ENCODE peak calls at places on chromosomes 7 and 10, in eight cellular contexts. One of them, this sample, is unnamed.

GRCh38 chr10:48233643-48234042 is 40.9 kb downstream of the FRMPD2 start:
- DNase-seq in activated B cell treated with CpG ODN at 0.5 μM for 24 hours: no peak
- DNase-seq in NCI-H2081: no peak
- DNase-seq in germinal center: no peak
- DNase-seq in SJSA1: no peak
- DNase-seq in nephron progenitor cell: no peak
- DNase-seq in upper lobe of right lung: no peak
- DNase-seq in tibial nerve: no peak
- DNase-seq in this sample: no peak

GRCh38 chr7:17021205-17021604 is 139.4 kb upstream of the AGR3 start:
- DNase-seq in NCI-H2081: no peak
- DNase-seq in upper lobe of right lung: no peak
- DNase-seq in nephron progenitor cell: no peak
- DNase-seq in tibial nerve: no peak
- DNase-seq in SJSA1: no peak
- DNase-seq in activated B cell treated with CpG ODN at 0.5 μM for 24 hours: no peak
- DNase-seq in germinal center: no peak
- DNase-seq in this sample: no peak

GRCh38 chr10:501596-501995 is 187.9 kb downstream of the DIP2C start:
- DNase-seq in SJSA1: no peak
- DNase-seq in activated B cell treated with CpG ODN at 0.5 μM for 24 hours: no peak
- DNase-seq in upper lobe of right lung: peak
- DNase-seq in tibial nerve: no peak
- DNase-seq in NCI-H2081: no peak
- DNase-seq in germinal center: no peak
- DNase-seq in nephron progenitor cell: no peak
- DNase-seq in this sample: no peak

GRCh38 chr10:65123120-65123519 is 1601.9 kb downstream of the REEP3 start:
- DNase-seq in activated B cell treated with CpG ODN at 0.5 μM for 24 hours: no peak
- DNase-seq in upper lobe of right lung: no peak
- DNase-seq in germinal center: no peak
- DNase-seq in SJSA1: no peak
- DNase-seq in tibial nerve: no peak
- DNase-seq in NCI-H2081: no peak
- DNase-seq in nephron progenitor cell: no peak
- DNase-seq in this sample: no peak

GRCh38 chr7:45116048-45116447 is 4.6 kb upstream of the TBRG4 start:
- DNase-seq in nephron progenitor cell: no peak
- DNase-seq in germinal center: no peak
- DNase-seq in tibial nerve: no peak
- DNase-seq in activated B cell treated with CpG ODN at 0.5 μM for 24 hours: no peak
- DNase-seq in upper lobe of right lung: no peak
- DNase-seq in NCI-H2081: no peak
- DNase-seq in SJSA1: no peak
- DNase-seq in this sample: no peak

GRCh38 chr7:27346531-27347260 is 104.1 kb downstream of the EVX1 start:
- DNase-seq in activated B cell treated with CpG ODN at 0.5 μM for 24 hours: no peak
- DNase-seq in tibial nerve: no peak
- DNase-seq in SJSA1: peak
- DNase-seq in NCI-H2081: peak
- DNase-seq in germinal center: no peak
- DNase-seq in nephron progenitor cell: peak
- DNase-seq in upper lobe of right lung: no peak
- DNase-seq in this sample: peak

GRCh38 chr10:77603529-77603927 is 34.1 kb downstream of the KCNMA1 start:
- DNase-seq in tibial nerve: no peak
- DNase-seq in SJSA1: no peak
- DNase-seq in upper lobe of right lung: no peak
- DNase-seq in activated B cell treated with CpG ODN at 0.5 μM for 24 hours: no peak
- DNase-seq in germinal center: no peak
- DNase-seq in nephron progenitor cell: no peak
- DNase-seq in NCI-H2081: no peak
- DNase-seq in this sample: no peak

GRCh38 chr10:129657297-129657974 is 190.4 kb downstream of the MGMT start:
- DNase-seq in activated B cell treated with CpG ODN at 0.5 μM for 24 hours: no peak
- DNase-seq in SJSA1: no peak
- DNase-seq in nephron progenitor cell: no peak
- DNase-seq in germinal center: no peak
- DNase-seq in NCI-H2081: no peak
- DNase-seq in upper lobe of right lung: no peak
- DNase-seq in tibial nerve: no peak
- DNase-seq in this sample: no peak

GRCh38 chr7:148901178-148901577 is 17.1 kb upstream of the EZH2 start:
- DNase-seq in activated B cell treated with CpG ODN at 0.5 μM for 24 hours: no peak
- DNase-seq in upper lobe of right lung: no peak
- DNase-seq in NCI-H2081: no peak
- DNase-seq in nephron progenitor cell: no peak
- DNase-seq in germinal center: no peak
- DNase-seq in tibial nerve: no peak
- DNase-seq in SJSA1: no peak
- DNase-seq in this sample: no peak

GRCh38 chr7:157047148-157047547 is 36.7 kb upstream of the MNX1 start:
- DNase-seq in germinal center: no peak
- DNase-seq in activated B cell treated with CpG ODN at 0.5 μM for 24 hours: no peak
- DNase-seq in NCI-H2081: no peak
- DNase-seq in SJSA1: no peak
- DNase-seq in tibial nerve: no peak
- DNase-seq in upper lobe of right lung: no peak
- DNase-seq in nephron progenitor cell: no peak
- DNase-seq in this sample: no peak

GRCh38 chr10:30494558-30494957 is 60.6 kb downstream of the MAP3K8 start:
- DNase-seq in upper lobe of right lung: no peak
- DNase-seq in SJSA1: no peak
- DNase-seq in tibial nerve: no peak
- DNase-seq in nephron progenitor cell: no peak
- DNase-seq in activated B cell treated with CpG ODN at 0.5 μM for 24 hours: no peak
- DNase-seq in germinal center: no peak
- DNase-seq in NCI-H2081: no peak
- DNase-seq in this sample: no peak

GRCh38 chr10:132961-133898 is 2.0 kb upstream of the ZMYND11 start:
- DNase-seq in SJSA1: peak
- DNase-seq in nephron progenitor cell: no peak
- DNase-seq in activated B cell treated with CpG ODN at 0.5 μM for 24 hours: no peak
- DNase-seq in upper lobe of right lung: no peak
- DNase-seq in tibial nerve: no peak
- DNase-seq in NCI-H2081: no peak
- DNase-seq in germinal center: no peak
- DNase-seq in this sample: peak

GRCh38 chr10:73262105-73262730 is 9.8 kb upstream of the MRPS16 start:
- DNase-seq in tibial nerve: no peak
- DNase-seq in activated B cell treated with CpG ODN at 0.5 μM for 24 hours: no peak
- DNase-seq in nephron progenitor cell: no peak
- DNase-seq in upper lobe of right lung: no peak
- DNase-seq in SJSA1: peak
- DNase-seq in NCI-H2081: no peak
- DNase-seq in germinal center: no peak
- DNase-seq in this sample: peak

GRCh38 chr10:60778214-60778977 is at the start of gene CDK1:
- DNase-seq in upper lobe of right lung: peak
- DNase-seq in nephron progenitor cell: peak
- DNase-seq in germinal center: peak
- DNase-seq in NCI-H2081: peak
- DNase-seq in SJSA1: peak
- DNase-seq in tibial nerve: peak
- DNase-seq in activated B cell treated with CpG ODN at 0.5 μM for 24 hours: peak
- DNase-seq in this sample: peak

GRCh38 chr7:348962-349755 is 59.2 kb downstream of the FOXL3 start:
- DNase-seq in tibial nerve: no peak
- DNase-seq in SJSA1: no peak
- DNase-seq in upper lobe of right lung: no peak
- DNase-seq in activated B cell treated with CpG ODN at 0.5 μM for 24 hours: no peak
- DNase-seq in nephron progenitor cell: no peak
- DNase-seq in germinal center: no peak
- DNase-seq in NCI-H2081: no peak
- DNase-seq in this sample: no peak